ENCODE peak calls at places on chromosome 10, in six cellular contexts. One of them, this sample, is unnamed.

GRCh38 chr10:116271593-116272496 is 1.2 kb downstream of the GFRA1 start:
- DNase-seq in breast epithelium: no peak
- DNase-seq in left lung: no peak
- DNase-seq in IMR-90: peak
- DNase-seq in ovary: peak
- DNase-seq in endodermal cell: peak
- DNase-seq in this sample: no peak

GRCh38 chr10:33697016-33697415 is 362.5 kb upstream of the NRP1 start:
- DNase-seq in IMR-90: peak
- DNase-seq in ovary: no peak
- DNase-seq in breast epithelium: no peak
- DNase-seq in left lung: no peak
- DNase-seq in endodermal cell: no peak
- DNase-seq in this sample: no peak

GRCh38 chr10:119498889-119499864 is 43.3 kb downstream of the RGS10 start:
- DNase-seq in IMR-90: peak
- DNase-seq in ovary: no peak
- DNase-seq in endodermal cell: no peak
- DNase-seq in breast epithelium: no peak
- DNase-seq in left lung: no peak
- DNase-seq in this sample: no peak

GRCh38 chr10:80104066-80104926 is 25.8 kb downstream of the TMEM254 start:
- DNase-seq in endodermal cell: no peak
- DNase-seq in IMR-90: peak
- DNase-seq in breast epithelium: no peak
- DNase-seq in ovary: no peak
- DNase-seq in left lung: no peak
- DNase-seq in this sample: no peak

GRCh38 chr10:10680496-10680895 is 337.2 kb upstream of the CELF2 start:
- DNase-seq in IMR-90: no peak
- DNase-seq in breast epithelium: no peak
- DNase-seq in ovary: no peak
- DNase-seq in left lung: no peak
- DNase-seq in endodermal cell: no peak
- DNase-seq in this sample: no peak

GRCh38 chr10:77556990-77557601 is 80.5 kb downstream of the KCNMA1 start:
- DNase-seq in ovary: no peak
- DNase-seq in left lung: no peak
- DNase-seq in breast epithelium: no peak
- DNase-seq in endodermal cell: no peak
- DNase-seq in IMR-90: no peak
- DNase-seq in this sample: no peak

GRCh38 chr10:70967591-70968588 is 79.5 kb upstream of the PCBD1 start:
- DNase-seq in endodermal cell: no peak
- DNase-seq in left lung: no peak
- DNase-seq in breast epithelium: no peak
- DNase-seq in ovary: no peak
- DNase-seq in IMR-90: peak
- DNase-seq in this sample: no peak

GRCh38 chr10:22742678-22743077 is 28.3 kb upstream of the PIP4K2A start:
- DNase-seq in IMR-90: no peak
- DNase-seq in endodermal cell: no peak
- DNase-seq in breast epithelium: no peak
- DNase-seq in left lung: no peak
- DNase-seq in ovary: no peak
- DNase-seq in this sample: no peak

GRCh38 chr10:22368402-22368801 is 23.1 kb downstream of the SPAG6 start:
- DNase-seq in IMR-90: no peak
- DNase-seq in left lung: no peak
- DNase-seq in ovary: no peak
- DNase-seq in breast epithelium: no peak
- DNase-seq in endodermal cell: no peak
- DNase-seq in this sample: no peak

GRCh38 chr10:96842896-96843723 is 11.0 kb downstream of the LCOR start:
- DNase-seq in left lung: no peak
- DNase-seq in ovary: no peak
- DNase-seq in endodermal cell: no peak
- DNase-seq in IMR-90: no peak
- DNase-seq in breast epithelium: no peak
- DNase-seq in this sample: no peak
- H3K4me3 ChIP-seq in left lung: no peak
- H3K4me3 ChIP-seq in ovary: no peak
- H3K4me3 ChIP-seq in endodermal cell: no peak
- H3K4me3 ChIP-seq in IMR-90: no peak
- H3K4me3 ChIP-seq in breast epithelium: no peak
- H3K4me3 ChIP-seq in this sample: no peak

DNA sequence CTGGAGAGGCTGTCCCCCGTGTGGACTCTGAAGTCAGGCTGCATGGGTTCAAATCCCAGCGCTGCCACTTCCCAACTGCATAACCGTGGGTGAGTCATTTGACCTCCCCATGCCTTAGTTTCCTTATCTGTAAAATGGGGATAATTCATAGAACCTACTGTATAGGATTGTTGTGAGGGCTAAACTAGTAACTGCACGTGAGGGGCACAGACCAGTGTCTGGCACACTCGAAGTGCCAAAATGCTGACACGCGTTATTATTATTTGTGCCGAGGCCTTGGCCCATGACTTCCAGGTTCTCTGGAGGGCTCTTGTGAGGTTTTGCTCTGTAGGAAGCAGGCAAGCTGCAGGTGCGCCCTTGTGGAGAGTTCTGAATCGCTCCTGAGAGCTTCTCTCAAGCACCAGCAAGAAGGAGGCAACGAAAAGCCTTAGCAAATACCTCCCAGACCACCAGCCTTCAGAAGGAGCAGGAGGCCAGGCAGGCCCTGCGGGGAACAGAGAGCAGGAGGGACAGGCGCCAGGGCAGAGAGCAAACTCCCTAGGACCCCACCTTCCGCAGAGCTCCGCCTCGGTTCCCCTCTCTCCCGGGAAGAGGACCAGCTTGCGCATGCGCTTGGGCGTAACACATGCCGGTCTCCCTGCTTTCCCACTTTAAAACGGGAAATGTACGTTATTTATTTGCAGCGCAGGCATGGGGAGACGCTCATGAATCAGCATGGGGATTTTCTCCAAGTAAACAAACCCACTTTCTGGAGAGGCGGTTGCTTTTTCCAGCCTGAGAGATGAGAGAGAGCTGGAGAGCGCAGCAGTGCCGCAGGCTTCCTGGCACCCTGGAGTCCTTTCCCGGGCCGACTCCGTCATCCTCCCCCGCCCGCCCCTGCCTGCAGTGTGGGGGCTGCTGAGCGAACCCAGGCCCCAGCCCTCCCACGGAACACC is 39.6 kb downstream of the SORCS3 start:
- DNase-seq in endodermal cell: peak
- DNase-seq in ovary: no peak
- DNase-seq in breast epithelium: no peak
- DNase-seq in IMR-90: no peak
- DNase-seq in left lung: peak
- DNase-seq in this sample: no peak
- H3K4me3 ChIP-seq in endodermal cell: peak
- H3K4me3 ChIP-seq in ovary: no peak
- H3K4me3 ChIP-seq in breast epithelium: peak
- H3K4me3 ChIP-seq in IMR-90: no peak
- H3K4me3 ChIP-seq in left lung: peak
- H3K4me3 ChIP-seq in this sample: no peak

DNA sequence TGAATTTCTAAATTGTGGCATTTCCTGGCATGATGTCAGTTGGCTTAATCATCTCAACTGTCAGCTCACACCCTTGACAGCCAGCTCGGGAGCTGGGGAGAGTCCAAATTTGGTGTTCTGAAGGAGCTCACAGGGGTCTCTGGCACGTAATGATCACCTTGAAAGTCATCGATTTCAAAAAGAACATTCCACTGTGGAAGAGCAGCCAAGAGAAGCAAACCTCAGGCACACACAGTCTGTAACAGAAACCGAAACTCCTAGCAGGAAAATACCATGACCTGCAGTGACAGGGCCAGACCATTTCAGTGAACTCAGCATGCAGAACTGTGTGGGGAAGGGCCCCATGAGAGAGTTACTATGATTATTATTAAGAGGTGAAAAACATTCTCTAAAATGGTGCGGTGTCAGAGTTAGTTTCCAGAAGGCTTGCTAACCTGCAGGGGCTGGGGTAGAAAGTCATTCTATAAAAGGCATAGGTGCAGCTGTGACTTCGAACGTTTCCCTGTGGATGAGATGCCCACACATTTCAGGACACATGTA is 26.4 kb upstream of the KLF6 start:
- DNase-seq in breast epithelium: peak
- DNase-seq in left lung: no peak
- DNase-seq in IMR-90: peak
- DNase-seq in endodermal cell: no peak
- DNase-seq in ovary: no peak
- DNase-seq in this sample: peak
- H3K4me3 ChIP-seq in breast epithelium: peak
- H3K4me3 ChIP-seq in left lung: no peak
- H3K4me3 ChIP-seq in IMR-90: peak
- H3K4me3 ChIP-seq in endodermal cell: no peak
- H3K4me3 ChIP-seq in ovary: no peak
- H3K4me3 ChIP-seq in this sample: peak

DNA sequence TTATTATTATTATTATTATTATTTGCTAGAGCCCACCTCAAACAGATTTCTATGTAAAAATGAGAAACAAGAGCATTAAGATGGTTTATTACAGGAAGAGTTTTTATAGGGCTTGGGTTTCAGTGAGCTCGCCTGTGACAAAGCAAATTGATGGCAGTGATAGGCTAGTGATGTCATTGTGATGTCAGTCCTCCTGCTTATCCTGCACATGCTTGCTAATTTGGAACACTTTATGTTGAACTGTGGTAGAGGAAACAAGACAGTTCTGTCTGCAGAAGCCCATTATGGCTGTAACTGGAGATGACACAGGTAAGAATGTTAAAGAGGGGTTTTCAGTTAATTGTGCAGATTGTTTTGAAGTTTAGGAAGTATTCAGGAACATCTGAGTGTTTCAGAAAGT is 68.3 kb downstream of the CREM start:
- DNase-seq in ovary: no peak
- DNase-seq in IMR-90: peak
- DNase-seq in left lung: no peak
- DNase-seq in endodermal cell: no peak
- DNase-seq in breast epithelium: no peak
- DNase-seq in this sample: no peak
- H3K4me3 ChIP-seq in ovary: peak
- H3K4me3 ChIP-seq in IMR-90: peak
- H3K4me3 ChIP-seq in left lung: peak
- H3K4me3 ChIP-seq in endodermal cell: no peak
- H3K4me3 ChIP-seq in breast epithelium: peak
- H3K4me3 ChIP-seq in this sample: peak

GRCh38 chr10:28721318-28721717 is 44.0 kb downstream of the BAMBI start:
- DNase-seq in endodermal cell: no peak
- DNase-seq in IMR-90: no peak
- DNase-seq in left lung: no peak
- DNase-seq in breast epithelium: no peak
- DNase-seq in ovary: no peak
- DNase-seq in this sample: no peak
- H3K4me3 ChIP-seq in endodermal cell: peak
- H3K4me3 ChIP-seq in IMR-90: no peak
- H3K4me3 ChIP-seq in left lung: no peak
- H3K4me3 ChIP-seq in breast epithelium: no peak
- H3K4me3 ChIP-seq in ovary: no peak
- H3K4me3 ChIP-seq in this sample: no peak

GRCh38 chr10:16870331-16870730 is 53.1 kb upstream of the RSU1 start:
- DNase-seq in IMR-90: peak
- DNase-seq in left lung: no peak
- DNase-seq in endodermal cell: no peak
- DNase-seq in ovary: no peak
- DNase-seq in breast epithelium: no peak
- DNase-seq in this sample: no peak

GRCh38 chr10:16863766-16864165 is 46.5 kb upstream of the RSU1 start:
- DNase-seq in left lung: no peak
- DNase-seq in IMR-90: no peak
- DNase-seq in breast epithelium: no peak
- DNase-seq in endodermal cell: no peak
- DNase-seq in ovary: no peak
- DNase-seq in this sample: no peak

GRCh38 chr10:16866861-16867260 is 49.6 kb upstream of the RSU1 start:
- DNase-seq in IMR-90: no peak
- DNase-seq in endodermal cell: no peak
- DNase-seq in left lung: no peak
- DNase-seq in ovary: no peak
- DNase-seq in breast epithelium: no peak
- DNase-seq in this sample: no peak

GRCh38 chr10:16867556-16867955 is 50.3 kb upstream of the RSU1 start:
- DNase-seq in IMR-90: peak
- DNase-seq in left lung: no peak
- DNase-seq in endodermal cell: no peak
- DNase-seq in breast epithelium: no peak
- DNase-seq in ovary: no peak
- DNase-seq in this sample: no peak

GRCh38 chr10:16867990-16868389 is 50.8 kb upstream of the RSU1 start:
- DNase-seq in breast epithelium: no peak
- DNase-seq in IMR-90: no peak
- DNase-seq in ovary: no peak
- DNase-seq in left lung: no peak
- DNase-seq in endodermal cell: no peak
- DNase-seq in this sample: no peak
- H3K4me3 ChIP-seq in breast epithelium: no peak
- H3K4me3 ChIP-seq in IMR-90: peak
- H3K4me3 ChIP-seq in ovary: no peak
- H3K4me3 ChIP-seq in left lung: no peak
- H3K4me3 ChIP-seq in endodermal cell: no peak
- H3K4me3 ChIP-seq in this sample: no peak

DNA sequence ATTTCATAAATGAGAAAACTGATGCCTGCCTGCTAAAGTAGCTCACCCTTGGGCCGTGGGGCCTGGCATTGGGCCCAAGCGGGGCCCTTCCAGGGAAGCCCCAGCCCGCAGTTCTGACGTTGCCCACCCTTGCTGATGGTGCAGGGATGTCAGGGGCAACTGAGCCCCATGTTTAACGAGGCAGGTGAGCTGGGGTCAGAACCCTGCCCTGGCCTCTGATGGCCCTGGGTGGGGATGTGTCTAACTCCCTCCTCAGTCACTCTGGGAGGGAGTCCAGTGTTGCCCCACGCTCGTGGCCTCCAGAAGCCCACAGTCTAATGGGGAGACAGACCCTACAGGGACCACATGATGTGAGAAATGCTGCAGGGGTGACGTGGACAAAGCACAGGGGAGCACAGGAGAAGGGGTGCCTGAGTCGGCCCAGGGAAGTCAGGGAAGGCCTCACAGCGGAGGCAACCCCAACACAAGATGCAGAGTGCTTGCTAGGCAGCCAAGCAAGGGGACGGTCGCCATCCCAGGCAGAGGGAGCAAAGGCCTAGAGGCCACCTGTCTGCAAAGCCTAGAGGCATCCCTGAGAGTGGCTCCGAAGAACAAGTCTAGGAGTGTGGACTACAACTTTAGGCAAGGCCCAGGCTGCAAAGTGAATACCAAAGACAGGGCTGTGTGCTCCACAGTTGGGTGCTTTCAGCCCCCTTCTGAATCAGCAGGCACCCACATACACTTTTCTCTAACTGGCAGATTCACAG is 25.2 kb downstream of the DDIT4 start:
- DNase-seq in ovary: peak
- DNase-seq in breast epithelium: no peak
- DNase-seq in IMR-90: no peak
- DNase-seq in left lung: no peak
- DNase-seq in endodermal cell: no peak
- DNase-seq in this sample: no peak
- H3K4me3 ChIP-seq in ovary: no peak
- H3K4me3 ChIP-seq in breast epithelium: no peak
- H3K4me3 ChIP-seq in IMR-90: no peak
- H3K4me3 ChIP-seq in left lung: no peak
- H3K4me3 ChIP-seq in endodermal cell: no peak
- H3K4me3 ChIP-seq in this sample: no peak

This sample was measured in DND-41.